ENCODE peak calls at places on chromosomes 6 and 20, in seven cellular contexts. A, L, O, Z, I, U and H are unnamed samples.
A peak's percentile ranks its signal among the peaks of the same experiment; 100 is the strongest.

GRCh38 chr6:164967102-164967501 is 342.3 kb downstream of the C6orf118 start:
- DNase-seq in A (no peak), I (no peak), Z (peak; percentile 11), U (no peak), O (no peak), L (no peak), H (no peak)

GRCh38 chr20:63232235-63233060 is 3.3 kb upstream of the BIRC7 start:
- DNase-seq in I (peak; percentile 90), O (peak; percentile 90), L (no peak), U (peak; percentile 92), Z (no peak), A (no peak), H (no peak)

GRCh38 chr6:170134077-170135040 is 156.5 kb downstream of the DLL1 start:
- DNase-seq in O (no peak), L (peak; percentile 7), A (no peak), U (no peak), Z (no peak), I (no peak), H (no peak)

GRCh38 chr6:35294308-35294945 is 3.2 kb upstream of the DEF6 start:
- DNase-seq in Z (peak; percentile 65), L (peak; percentile 63), U (peak; percentile 36), A (no peak), I (peak; percentile 76), O (peak; percentile 26), H (peak; percentile 49)

GRCh38 chr20:18621004-18621403 is 33.1 kb downstream of the DTD1 start:
- DNase-seq in U (no peak), L (no peak), I (no peak), O (no peak), Z (no peak), A (no peak), H (no peak)

GRCh38 chr6:169577974-169578373 is 123.9 kb downstream of the WDR27 start:
- DNase-seq in I (no peak), A (no peak), Z (no peak), L (no peak), O (no peak), U (no peak), H (no peak)

GRCh38 chr20:16397053-16397452 is 176.2 kb downstream of the KIF16B start:
- DNase-seq in U (no peak), L (no peak), Z (no peak), I (no peak), A (peak; percentile 45), O (no peak), H (no peak)

GRCh38 chr20:17611540-17612286 is 41.8 kb downstream of the DSTN start:
- DNase-seq in A (no peak), O (no peak), Z (no peak), L (peak; percentile 12), I (peak; percentile 56), U (peak; percentile 39), H (no peak)

GRCh38 chr20:62765432-62766070 is 30.7 kb upstream of the MRGBP start:
- DNase-seq in Z (no peak), A (no peak), U (no peak), I (no peak), O (no peak), L (no peak), H (no peak)

GRCh38 chr6:63441266-63441956 is 121.6 kb upstream of the LGSN start:
- DNase-seq in L (no peak), U (no peak), I (no peak), Z (no peak), O (peak; percentile 1), A (no peak), H (no peak)

GRCh38 chr20:57810511-57811372 is 100.9 kb upstream of the PMEPA1 start:
- DNase-seq in L (no peak), U (no peak), Z (no peak), O (peak; percentile 93), A (no peak), I (peak; percentile 50), H (no peak)

GRCh38 chr20:13649548-13649947 is 10.8 kb upstream of the TASP1 start:
- DNase-seq in Z (no peak), L (no peak), O (peak; percentile 81), A (no peak), U (peak; percentile 27), I (no peak), H (no peak)

GRCh38 chr20:24164360-24164759 is 175.8 kb upstream of the GGTLC1 start:
- DNase-seq in U (no peak), Z (peak; percentile 55), A (no peak), O (peak; percentile 51), L (peak; percentile 47), I (peak; percentile 46), H (peak; percentile 40)

GRCh38 chr6:170178561-170179477 is 112.1 kb downstream of the DLL1 start:
- DNase-seq in Z (peak; percentile 63), U (peak; percentile 55), L (no peak), O (peak; percentile 45), I (peak; percentile 93), A (no peak), H (no peak)

GRCh38 chr6:106279179-106279578 is 46.4 kb downstream of the ATG5 start:
- DNase-seq in Z (no peak), O (peak; percentile 78), A (no peak), I (peak; percentile 23), U (peak; percentile 86), L (no peak), H (no peak)

GRCh38 chr6:38604700-38605099 is 35.0 kb downstream of the BTBD9 start:
- DNase-seq in A (no peak), O (no peak), I (peak; percentile 18), Z (peak; percentile 31), L (no peak), U (peak; percentile 42), H (no peak)

GRCh38 chr20:17465236-17465635 is 65.9 kb downstream of the BFSP1 start:
- DNase-seq in L (no peak), Z (no peak), A (no peak), I (no peak), O (no peak), U (no peak), H (no peak)

GRCh38 chr6:56517155-56517745 is 125.4 kb downstream of the DST start:
- DNase-seq in A (no peak), U (peak; percentile 41), Z (no peak), L (no peak), I (no peak), O (no peak), H (no peak)

GRCh38 chr20:15267935-15268334 is 930.5 kb upstream of the FLRT3 start:
- DNase-seq in I (no peak), O (no peak), L (no peak), U (no peak), Z (peak; percentile 5), A (no peak), H (no peak)

GRCh38 chr6:158853072-158853871 is 34.1 kb upstream of the EZR start:
- DNase-seq in I (peak; percentile 98), A (no peak), Z (peak; percentile 91), U (peak; percentile 96), O (peak; percentile 97), L (peak; percentile 94), H (peak; percentile 85)

GRCh38 chr6:4965506-4966389 is 38.1 kb downstream of the RPP40 start:
- DNase-seq in I (no peak), U (no peak), Z (no peak), O (no peak), A (no peak), L (no peak), H (no peak)

GRCh38 chr20:50491926-50492634 is 18.1 kb upstream of the PTPN1 start:
- DNase-seq in A (no peak), Z (no peak), I (no peak), L (no peak), O (peak; percentile 74), U (no peak), H (no peak)

GRCh38 chr6:146289816-146290588 is 253.6 kb upstream of the RAB32 start:
- DNase-seq in I (peak; percentile 52), A (no peak), L (no peak), O (peak; percentile 91), Z (no peak), U (peak; percentile 80), H (no peak)

GRCh38 chr20:63544958-63545516 is 2.5 kb downstream of the SRMS start:
- DNase-seq in A (no peak), Z (no peak), U (peak; percentile 37), O (no peak), I (peak; percentile 97), L (no peak), H (no peak)